ENCODE peak calls at places on chromosomes 11 and 22, in eight cellular contexts. M is CD4-positive, alpha-beta memory T cell; R is psoas muscle; W is foreskin fibroblast; P is colonic mucosa; V is body of pancreas; L is right atrium auricular region; N is lower lobe of right lung. X is an unnamed sample.

GRCh38 chr11:441418-442274 is at the start of gene ANO9:
- DNase-seq in P (peak), N (peak), W (no peak), L (no peak), V (peak), R (peak), M (peak), X (peak)

GRCh38 chr11:134521001-134521400 is 109.0 kb upstream of the B3GAT1 start:
- DNase-seq in N (peak), V (no peak), M (no peak), L (no peak), R (peak), W (no peak), P (no peak), X (no peak)

GRCh38 chr11:74870485-74870884 is 78.4 kb downstream of the XRRA1 start:
- DNase-seq in P (no peak), R (no peak), W (peak), V (no peak), M (no peak), L (no peak), N (no peak), X (no peak)

GRCh38 chr11:123671534-123671933 is 17.1 kb upstream of the SCN3B start:
- DNase-seq in N (no peak), P (no peak), L (no peak), R (no peak), V (no peak), M (no peak), W (no peak), X (no peak)

GRCh38 chr11:27095050-27095449 is 54.4 kb downstream of the BBOX1 start:
- DNase-seq in M (no peak), V (no peak), L (no peak), W (no peak), R (no peak), P (no peak), N (no peak), X (no peak)

GRCh38 chr22:45278125-45278524 is 6.6 kb upstream of the UPK3A start:
- DNase-seq in L (no peak), P (no peak), R (no peak), V (no peak), M (no peak), W (no peak), N (no peak), X (no peak)

GRCh38 chr11:19083166-19083565 is 22.6 kb upstream of the MRGPRX2 start:
- DNase-seq in V (no peak), M (no peak), W (no peak), P (no peak), N (no peak), L (no peak), R (no peak), X (no peak)

GRCh38 chr22:46053563-46054090 is 76.7 kb upstream of the WNT7B start:
- DNase-seq in M (peak), R (peak), W (peak), L (no peak), P (peak), N (peak), V (peak), X (peak)

GRCh38 chr11:103623933-103624332 is 412.5 kb upstream of the DDI1 start:
- DNase-seq in L (no peak), M (no peak), N (no peak), V (no peak), P (no peak), R (no peak), W (no peak), X (no peak)

GRCh38 chr11:103622296-103622695 is 414.1 kb upstream of the DDI1 start:
- DNase-seq in R (no peak), M (no peak), W (no peak), N (no peak), L (no peak), V (no peak), P (no peak), X (no peak)

GRCh38 chr11:103628121-103628520 is 408.3 kb upstream of the DDI1 start:
- DNase-seq in V (no peak), R (no peak), W (no peak), M (no peak), P (no peak), L (no peak), N (no peak), X (no peak)

GRCh38 chr11:103625624-103625965 is 410.8 kb upstream of the DDI1 start:
- DNase-seq in V (no peak), M (no peak), W (no peak), R (no peak), N (no peak), P (no peak), L (no peak), X (no peak)

GRCh38 chr11:103624708-103625623 is 411.5 kb upstream of the DDI1 start:
- DNase-seq in P (no peak), M (no peak), L (no peak), W (peak), V (no peak), R (no peak), N (no peak), X (no peak)
- H3K4me3 ChIP-seq in P (no peak), M (no peak), L (no peak), W (no peak), V (no peak), R (no peak), N (no peak), X (no peak)

GRCh38 chr11:61359541-61359940 is 2.1 kb downstream of the CYB561A3 start:
- DNase-seq in L (no peak), W (no peak), N (no peak), V (no peak), M (no peak), P (peak), R (no peak), X (no peak)
- H3K4me3 ChIP-seq in L (no peak), W (no peak), N (no peak), V (no peak), M (no peak), P (no peak), R (no peak), X (no peak)

GRCh38 chr11:46294365-46295309 is 17.2 kb downstream of the CREB3L1 start:
- DNase-seq in P (no peak), R (peak), V (no peak), L (no peak), M (no peak), W (peak), N (no peak), X (peak)
- H3K4me3 ChIP-seq in P (peak), R (peak), V (no peak), L (peak), M (peak), W (peak), N (peak), X (peak)

DNA sequence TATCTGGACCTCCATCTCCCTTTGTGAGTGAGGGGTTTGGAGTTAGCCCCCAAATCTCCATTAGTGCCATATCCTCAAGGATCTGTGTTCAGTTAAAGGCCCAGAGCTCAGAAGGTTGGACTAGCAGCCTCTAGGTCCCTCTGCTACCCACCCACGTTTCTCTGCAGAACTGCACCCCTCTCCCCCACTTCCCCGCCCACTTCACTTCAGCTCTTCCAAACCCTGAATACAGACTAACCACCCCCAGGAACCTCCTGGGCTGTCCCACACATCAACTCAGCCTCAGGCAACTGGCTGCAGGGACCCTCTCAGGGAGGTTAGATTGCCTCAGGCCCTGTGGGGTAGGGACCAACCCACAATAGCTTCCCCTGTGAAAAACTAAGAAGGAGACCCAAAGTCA is 854 bp downstream of the VPREB3 start:
- DNase-seq in R (no peak), L (no peak), M (no peak), N (no peak), V (no peak), W (no peak), P (no peak), X (no peak)
- H3K4me3 ChIP-seq in R (no peak), L (no peak), M (no peak), N (no peak), V (no peak), W (no peak), P (no peak), X (no peak)

GRCh38 chr11:111764621-111765020 is 1.6 kb downstream of the PPP2R1B start:
- DNase-seq in P (no peak), R (no peak), V (no peak), L (no peak), M (no peak), N (no peak), W (no peak), X (no peak)
- H3K4me3 ChIP-seq in P (peak), R (peak), V (peak), L (peak), M (peak), N (peak), W (peak), X (peak)

DNA sequence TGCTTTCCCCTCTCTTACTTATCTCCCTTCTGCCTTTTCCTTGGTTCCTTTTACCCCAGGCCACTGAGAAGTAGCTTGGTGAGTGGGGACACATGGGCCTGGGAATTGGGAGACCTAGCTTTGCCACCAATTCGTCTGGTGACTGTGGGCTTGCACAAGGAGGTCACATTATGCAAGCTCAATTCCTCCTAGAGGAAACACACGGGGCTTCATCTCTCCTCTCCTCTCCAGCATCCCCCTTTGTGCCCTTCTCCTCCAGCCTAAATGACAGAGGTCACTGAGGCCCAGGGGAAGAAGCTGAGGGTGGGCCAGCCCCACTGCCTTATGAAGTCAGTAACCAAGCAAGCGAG is 2.2 kb downstream of the CLCF1 start:
- DNase-seq in M (no peak), P (no peak), N (no peak), L (no peak), V (no peak), R (no peak), W (no peak), X (no peak)
- H3K4me3 ChIP-seq in M (peak), P (no peak), N (peak), L (no peak), V (no peak), R (no peak), W (peak), X (peak)

DNA sequence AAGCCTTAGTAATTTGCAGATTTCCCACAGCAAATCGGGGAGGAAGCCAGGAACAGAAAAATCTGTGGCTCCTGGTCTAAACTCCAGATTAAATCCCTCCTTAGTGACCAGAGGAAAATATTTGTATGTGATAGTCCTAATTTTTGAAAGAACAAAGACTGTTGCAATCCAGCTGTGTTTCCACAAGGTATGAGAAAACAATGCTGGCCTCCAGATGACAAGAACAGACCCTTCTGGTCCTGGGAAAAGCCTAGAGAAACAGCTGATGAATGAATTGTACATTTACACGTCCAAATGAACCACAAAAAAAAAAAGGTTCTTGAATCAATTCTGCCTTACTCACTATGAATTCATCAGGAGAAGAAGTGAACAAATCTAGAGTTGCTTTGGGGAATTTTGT is 63.7 kb downstream of the ETS1 start:
- DNase-seq in V (no peak), N (no peak), L (no peak), P (no peak), M (no peak), W (peak), R (no peak), X (no peak)
- H3K4me3 ChIP-seq in V (no peak), N (peak), L (no peak), P (no peak), M (peak), W (no peak), R (no peak), X (no peak)

GRCh38 chr11:102318469-102318868 is 1.2 kb downstream of the BIRC3 start:
- DNase-seq in L (no peak), M (peak), P (no peak), W (no peak), V (no peak), R (no peak), N (no peak), X (peak)
- H3K4me3 ChIP-seq in L (no peak), M (peak), P (peak), W (no peak), V (peak), R (peak), N (peak), X (peak)

DNA sequence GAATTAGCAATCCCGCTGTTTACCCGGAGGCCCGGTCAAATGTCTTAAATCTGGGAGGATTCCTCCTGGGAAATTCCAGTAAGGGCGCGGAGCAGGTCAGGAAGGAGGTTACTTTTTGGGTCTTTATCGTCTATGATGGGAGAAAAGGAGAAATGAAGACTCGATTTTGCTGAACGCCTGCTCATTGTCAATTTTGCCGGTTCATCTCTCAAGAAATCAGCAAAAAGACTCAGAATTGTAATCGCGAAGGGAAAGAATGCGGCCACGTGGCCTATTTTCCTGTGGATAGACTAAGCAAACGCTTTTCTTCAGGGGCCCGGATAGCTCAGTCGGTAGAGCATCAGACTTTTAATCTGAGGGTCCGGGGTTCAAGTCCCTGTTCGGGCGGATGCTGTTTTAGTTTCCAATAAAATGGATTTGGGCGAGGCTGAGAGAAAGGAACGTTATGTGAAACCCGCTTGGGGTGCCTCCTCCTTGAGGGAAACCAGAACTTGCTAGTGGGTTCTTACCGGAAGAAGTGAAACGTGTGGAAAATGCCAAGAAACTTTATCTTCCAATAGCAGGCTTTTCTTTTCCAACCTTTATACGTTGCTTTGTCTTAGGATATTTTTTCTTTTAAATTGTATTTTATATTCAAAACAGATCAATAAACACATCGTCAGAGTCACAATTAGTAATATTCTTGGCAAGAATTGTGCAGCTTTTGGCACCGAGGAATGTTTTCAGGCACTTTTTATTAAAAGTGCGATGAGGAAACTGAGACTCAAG is 45.0 kb downstream of the OR4D9 start:
- DNase-seq in V (peak), N (no peak), R (peak), L (peak), W (peak), P (no peak), M (peak), X (no peak)
- H3K4me3 ChIP-seq in V (no peak), N (peak), R (peak), L (peak), W (peak), P (no peak), M (peak), X (peak)